ENCODE peak calls at places on chromosomes 12 and 14, in four cellular contexts. D is activated naive CD4-positive, alpha-beta T cell treated with Interleukin-2 at 50 U/mL for 16 hours; C is HT-29; P is HFFc6. B is an unnamed sample.
A peak's percentile ranks its signal among the peaks of the same experiment; 100 is the strongest.

GRCh38 chr14:65144170-65144569 is 41.9 kb upstream of the MAX start:
- DNase-seq in D (no peak), C (no peak), P (no peak), B (no peak)

GRCh38 chr14:30005114-30005698 is 77.6 kb upstream of the PRKD1 start:
- DNase-seq in D (no peak), C (peak; percentile 14), P (peak; percentile 69), B (peak; percentile 53)

GRCh38 chr14:101478096-101478495 is 83.2 kb upstream of the DIO3 start:
- DNase-seq in D (no peak), C (no peak), P (no peak), B (no peak)

GRCh38 chr14:97077253-97077653 is 280.1 kb downstream of the VRK1 start:
- DNase-seq in D (no peak), C (no peak), P (peak; percentile 6), B (no peak)

GRCh38 chr14:61526405-61527312 is 168.7 kb upstream of the HIF1A start:
- DNase-seq in D (no peak), C (peak; percentile 60), P (no peak), B (no peak)

GRCh38 chr12:45601888-45602287 is 127.6 kb upstream of the ARID2 start:
- DNase-seq in D (no peak), C (no peak), P (no peak), B (no peak)

GRCh38 chr12:78898416-78898815 is 33.8 kb downstream of the SYT1 start:
- DNase-seq in D (no peak), C (no peak), P (no peak), B (peak; percentile 52)

GRCh38 chr12:75767957-75768356 is 256.5 kb upstream of the KRR1 start:
- DNase-seq in D (no peak), C (no peak), P (no peak), B (no peak)

GRCh38 chr12:102702447-102703114 is 214.5 kb downstream of the PAH start:
- DNase-seq in D (peak; percentile 9), C (peak; percentile 47), P (peak; percentile 57), B (peak; percentile 21)

GRCh38 chr14:64082837-64083236 is 211.3 kb downstream of the ESR2 start:
- DNase-seq in D (no peak), C (no peak), P (no peak), B (no peak)

GRCh38 chr14:96554315-96554910 is 52.2 kb downstream of the PAPOLA start:
- DNase-seq in D (no peak), C (no peak), P (no peak), B (no peak)

GRCh38 chr12:127162902-127163301 is 1104.1 kb upstream of the TMEM132C start:
- DNase-seq in D (peak; percentile 44), C (peak; percentile 36), P (peak; percentile 66), B (no peak)

GRCh38 chr12:110222027-110222426 is 59.0 kb upstream of the ATP2A2 start:
- DNase-seq in D (no peak), C (no peak), P (no peak), B (no peak)

GRCh38 chr12:130710001-130710732 is 5.9 kb downstream of the RIMBP2 start:
- DNase-seq in D (no peak), C (no peak), P (no peak), B (no peak)

GRCh38 chr14:42140831-42141279 is 534.2 kb downstream of the LRFN5 start:
- DNase-seq in D (no peak), C (no peak), P (peak; percentile 24), B (no peak)

GRCh38 chr14:89707086-89707485 is 247.4 kb downstream of the EFCAB11 start:
- DNase-seq in D (no peak), C (no peak), P (no peak), B (no peak)

GRCh38 chr12:11785722-11786121 is 136.2 kb downstream of the ETV6 start:
- DNase-seq in D (no peak), C (no peak), P (no peak), B (no peak)

GRCh38 chr12:121789233-121789781 is 4.2 kb downstream of the RHOF start:
- DNase-seq in D (peak; percentile 43), C (no peak), P (no peak), B (no peak)

GRCh38 chr14:101131451-101131916 is 228.0 kb upstream of the RTL1 start:
- DNase-seq in D (no peak), C (no peak), P (no peak), B (no peak)

GRCh38 chr12:115790526-115790925 is 487.0 kb downstream of the MED13L start:
- DNase-seq in D (no peak), C (no peak), P (no peak), B (no peak)

GRCh38 chr14:93316716-93317115 is 16.1 kb downstream of the BTBD7 start:
- DNase-seq in D (no peak), C (no peak), P (peak; percentile 14), B (no peak)

GRCh38 chr14:76769636-76770292 is 8.5 kb downstream of the VASH1 start:
- DNase-seq in D (no peak), C (no peak), P (no peak), B (no peak)

GRCh38 chr14:31696378-31696777 is 135.2 kb downstream of the NUBPL start:
- DNase-seq in D (no peak), C (no peak), P (no peak), B (no peak)

GRCh38 chr14:101370593-101371569 is 190.4 kb upstream of the DIO3 start:
- DNase-seq in D (no peak), C (no peak), P (no peak), B (no peak)

GRCh38 chr14:100790785-100791667 is 34.9 kb upstream of the MEG3 start:
- DNase-seq in D (no peak), C (no peak), P (peak; percentile 26), B (no peak)

GRCh38 chr12:49969027-49969426 is 3.7 kb upstream of the AQP6 start:
- DNase-seq in D (no peak), C (no peak), P (no peak), B (no peak)

B was measured in NCI-H2081.